ENCODE peak calls at places on chromosomes 16 and 17, in seven cellular contexts. V is IMR-90, I is neuronal stem cell, N is mesendoderm, K is H9, A is mesenchymal stem cell, Z is H1. P is an unnamed sample.

GRCh38 chr16:86740817-86741799 is 162.8 kb downstream of the FOXL1 start:
- DNase-seq in V (peak), I (no peak), N (peak), K (peak), A (peak), Z (no peak), P (no peak)

GRCh38 chr17:40319651-40320550 is 10.9 kb downstream of the RARA start:
- DNase-seq in V (no peak), I (no peak), N (no peak), K (peak), A (no peak), Z (no peak), P (no peak)

GRCh38 chr17:72774251-72774650 is 318.2 kb downstream of the SLC39A11 start:
- DNase-seq in V (no peak), I (no peak), N (no peak), K (no peak), A (no peak), Z (no peak), P (no peak)

GRCh38 chr16:66511615-66512500 is 38.1 kb downstream of the TK2 start:
- DNase-seq in V (peak), I (no peak), N (peak), K (peak), A (peak), Z (peak), P (peak)

GRCh38 chr16:75224281-75224680 is 5.5 kb downstream of the CTRB1 start:
- DNase-seq in V (no peak), I (no peak), N (no peak), K (peak), A (no peak), Z (no peak), P (no peak)

GRCh38 chr17:5050281-5050680 is 15.1 kb upstream of the SLC52A1 start:
- DNase-seq in V (peak), I (no peak), N (no peak), K (no peak), A (peak), Z (no peak), P (peak)

GRCh38 chr17:27403480-27404005 is 52.7 kb upstream of the KSR1 start:
- DNase-seq in V (no peak), I (no peak), N (no peak), K (peak), A (no peak), Z (no peak), P (no peak)

GRCh38 chr17:76318586-76318985 is 10.5 kb upstream of the QRICH2 start:
- DNase-seq in V (peak), I (no peak), N (no peak), K (no peak), A (no peak), Z (no peak), P (peak)

GRCh38 chr16:88784074-88784855 is 755 bp downstream of the PIEZO1 start:
- DNase-seq in V (peak), I (no peak), N (peak), K (peak), A (peak), Z (peak), P (peak)

GRCh38 chr16:66091462-66091861 is 275.0 kb upstream of the CDH5 start:
- DNase-seq in V (peak), I (no peak), N (no peak), K (no peak), A (peak), Z (no peak), P (no peak)

GRCh38 chr17:47352848-47353247 is 29.1 kb downstream of the EFCAB13 start:
- DNase-seq in V (no peak), I (no peak), N (no peak), K (no peak), A (no peak), Z (no peak), P (no peak)

GRCh38 chr17:4003501-4004421 is 39.5 kb upstream of the ATP2A3 start:
- DNase-seq in V (no peak), I (no peak), N (peak), K (peak), A (no peak), Z (peak), P (no peak)

GRCh38 chr17:22128723-22129122 is 436.4 kb downstream of the KCNJ18 start:
- DNase-seq in V (no peak), I (no peak), N (no peak), K (no peak), A (no peak), Z (no peak), P (no peak)

GRCh38 chr17:33330877-33331276 is 37.8 kb upstream of the ASIC2 start:
- DNase-seq in V (no peak), I (no peak), N (no peak), K (no peak), A (no peak), Z (no peak), P (no peak)

GRCh38 chr16:49588061-49588460 is 214.5 kb downstream of the C16orf78 start:
- DNase-seq in V (no peak), I (no peak), N (no peak), K (peak), A (no peak), Z (peak), P (no peak)

GRCh38 chr17:29559640-29560039 is 7.2 kb downstream of the ABHD15 start:
- DNase-seq in V (no peak), I (no peak), N (no peak), K (no peak), A (no peak), Z (no peak), P (no peak)

GRCh38 chr16:17777461-17777863 is 306.7 kb upstream of the XYLT1 start:
- DNase-seq in V (peak), I (no peak), N (peak), K (no peak), A (no peak), Z (no peak), P (no peak)

GRCh38 chr17:55641559-55642160 is 81.0 kb downstream of the TMEM100 start:
- DNase-seq in V (peak), I (no peak), N (peak), K (peak), A (peak), Z (peak), P (peak)

GRCh38 chr17:29565643-29566472 is 979 bp downstream of the ABHD15 start:
- DNase-seq in V (no peak), I (peak), N (peak), K (peak), A (peak), Z (no peak), P (peak)

GRCh38 chr16:15643453-15644305 is 725 bp upstream of the MARF1 start:
- DNase-seq in V (peak), I (no peak), N (peak), K (no peak), A (peak), Z (peak), P (peak)

GRCh38 chr17:77475012-77475976 is 334.5 kb downstream of the SEC14L1 start:
- DNase-seq in V (peak), I (no peak), N (no peak), K (no peak), A (peak), Z (no peak), P (no peak)

GRCh38 chr17:49401971-49402491 is 12.7 kb downstream of the PHB1 start:
- DNase-seq in V (no peak), I (no peak), N (no peak), K (no peak), A (no peak), Z (no peak), P (no peak)

GRCh38 chr17:17814162-17815061 is 22.4 kb downstream of the SREBF1 start:
- DNase-seq in V (no peak), I (no peak), N (no peak), K (no peak), A (no peak), Z (no peak), P (no peak)

GRCh38 chr17:2931426-2931825 is 132.0 kb downstream of the OR1D5 start:
- DNase-seq in V (no peak), I (no peak), N (peak), K (peak), A (no peak), Z (no peak), P (no peak)

GRCh38 chr17:37413875-37414519 is 7.3 kb downstream of the TADA2A start:
- DNase-seq in V (peak), I (no peak), N (no peak), K (no peak), A (no peak), Z (no peak), P (peak)

GRCh38 chr17:81681672-81682071 is 1.9 kb downstream of the ARL16 start:
- DNase-seq in V (no peak), I (no peak), N (no peak), K (no peak), A (no peak), Z (no peak), P (no peak)

GRCh38 chr17:74738051-74738996 is 1.3 kb downstream of the RAB37 start:
- DNase-seq in V (no peak), I (no peak), N (no peak), K (no peak), A (no peak), Z (no peak), P (no peak)

DNA sequence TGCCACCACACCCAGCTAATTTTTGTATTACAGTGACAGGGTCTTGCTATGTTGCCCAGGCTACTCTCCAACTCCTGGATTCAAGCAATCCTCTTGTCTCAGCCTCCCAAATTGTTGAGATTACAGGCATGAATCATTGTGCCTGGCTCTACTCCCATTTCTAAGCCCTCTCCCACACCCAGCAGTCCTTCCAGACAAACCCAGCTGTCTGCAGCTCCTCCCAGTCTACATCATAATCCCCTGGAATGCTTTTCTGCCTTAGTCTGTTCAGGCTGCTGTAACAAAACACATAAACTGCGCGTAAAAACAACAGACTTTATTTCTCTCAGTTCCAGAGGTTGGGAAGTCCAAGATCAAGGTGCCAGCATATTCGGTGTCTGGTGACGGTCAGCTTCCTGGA is 144.5 kb downstream of the GRIN2A start:
- DNase-seq in V (no peak), I (no peak), N (peak), K (no peak), A (peak), Z (no peak), P (no peak)
- H3K4me2 ChIP-seq in V (no peak), I (no peak), N (no peak), K (no peak), A (no peak), Z (no peak), P (no peak)

DNA sequence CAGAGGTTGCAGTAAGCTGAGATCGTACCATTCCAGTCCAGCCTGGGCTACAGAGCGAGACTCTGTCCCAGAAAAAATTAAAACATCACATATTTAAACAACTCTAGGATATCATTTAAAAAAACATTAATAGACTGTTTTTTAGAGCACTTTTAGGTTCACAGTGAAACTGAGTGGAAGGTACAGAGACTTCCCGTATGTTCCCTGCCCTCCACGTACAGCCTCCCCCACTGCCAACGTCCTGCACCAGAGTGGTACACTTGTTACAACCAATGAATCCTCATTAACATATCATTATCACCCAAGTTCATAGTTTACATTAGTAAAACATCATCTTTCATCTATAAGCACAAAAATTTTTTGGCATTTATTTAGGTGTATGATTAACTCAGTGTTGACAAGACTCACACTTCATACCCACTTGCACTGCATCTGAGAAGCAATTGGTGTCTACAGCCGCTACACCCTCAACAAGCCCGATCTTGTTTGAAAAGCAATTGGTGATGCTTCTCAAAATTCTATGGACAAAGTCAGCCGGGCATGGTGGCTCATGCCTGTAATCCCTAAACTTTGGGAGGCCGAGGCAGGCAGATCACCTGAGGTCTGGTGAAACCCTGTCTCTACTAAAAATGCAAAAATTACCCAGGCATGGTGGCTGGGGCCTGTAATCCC is 39.9 kb upstream of the STH start:
- DNase-seq in V (no peak), I (no peak), N (no peak), K (no peak), A (no peak), Z (no peak), P (no peak)
- H4K8ac ChIP-seq in V (no peak), I (no peak), N (no peak), K (no peak), A (no peak), Z (no peak), P (no peak)

GRCh38 chr17:57870283-57870635 is 20.4 kb upstream of the MRPS23 start:
- DNase-seq in V (peak), I (no peak), N (no peak), K (no peak), A (no peak), Z (no peak), P (no peak)
- H3K4me2 ChIP-seq in V (peak), I (no peak), N (no peak), K (no peak), A (no peak), Z (no peak), P (no peak)

DNA sequence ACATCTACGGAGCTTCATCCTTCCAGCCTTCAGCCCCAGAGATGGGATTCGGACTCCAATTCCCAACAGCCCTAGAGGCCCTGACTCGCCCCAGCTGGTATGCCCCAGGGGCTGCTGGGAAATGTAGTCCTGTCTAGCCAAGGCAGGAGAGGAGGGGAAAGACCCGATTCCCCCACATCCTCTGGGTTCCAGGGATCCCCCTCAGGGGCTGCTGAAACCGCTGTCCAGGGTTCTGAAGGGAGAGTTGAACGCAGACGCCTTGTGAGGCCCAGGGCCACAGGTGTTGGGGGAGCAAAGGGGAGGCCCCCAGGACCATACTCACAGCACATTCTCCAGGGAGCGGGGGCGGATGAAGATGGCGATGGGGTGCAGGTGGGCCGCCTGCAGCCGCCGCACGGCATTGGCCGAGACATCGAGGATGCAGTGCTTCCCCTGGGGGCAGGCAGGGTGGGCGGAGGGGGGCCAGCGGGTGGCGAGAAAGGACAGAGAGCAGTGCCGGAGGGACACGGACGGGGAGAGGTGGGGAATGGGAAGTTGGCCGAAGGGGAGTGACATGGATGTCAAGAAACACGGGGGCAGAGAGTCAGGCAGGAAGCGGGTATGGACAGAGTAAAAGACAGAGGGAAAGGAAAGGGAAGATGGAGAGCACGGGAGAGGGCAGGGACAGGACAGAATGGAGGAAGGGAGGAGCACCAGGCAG is 12.6 kb upstream of the ASGR1 start:
- DNase-seq in V (peak), I (peak), N (peak), K (peak), A (peak), Z (peak), P (peak)
- H4K8ac ChIP-seq in V (no peak), I (no peak), N (no peak), K (no peak), A (no peak), Z (no peak), P (no peak)